ENCODE peak calls at places on chromosomes 13 and 19, in six cellular contexts. Z is ovary, O is endothelial cell of umbilical vein, I is breast epithelium, M is thyroid gland, P is Peyer's patch. X is an unnamed sample.

GRCh38 chr13:108827637-108828036 is 198.2 kb downstream of the MYO16 start:
- DNase-seq in Z (no peak), O (no peak), I (no peak), M (peak; percentile 27), P (no peak), X (no peak)

GRCh38 chr13:75481176-75482069 is 546 bp downstream of the TBC1D4 start:
- DNase-seq in Z (peak; percentile 72), O (peak; percentile 52), I (no peak), M (peak; percentile 36), P (peak; percentile 74), X (no peak)

GRCh38 chr13:33999830-34000605 is 182.1 kb downstream of the RFC3 start:
- DNase-seq in Z (no peak), O (no peak), I (no peak), M (peak; percentile 84), P (no peak), X (no peak)

GRCh38 chr19:3625996-3626472 is 556 bp downstream of the CACTIN start:
- DNase-seq in Z (no peak), O (no peak), I (no peak), M (no peak), P (no peak), X (no peak)

GRCh38 chr13:45554604-45555109 is 60.9 kb downstream of the ERICH6B start:
- DNase-seq in Z (no peak), O (no peak), I (no peak), M (no peak), P (no peak), X (no peak)

GRCh38 chr19:19341026-19341425 is 20.4 kb downstream of the MAU2 start:
- DNase-seq in Z (no peak), O (no peak), I (no peak), M (no peak), P (no peak), X (no peak)

GRCh38 chr19:18894254-18895037 is 1.5 kb downstream of the CERS1 start:
- DNase-seq in Z (no peak), O (no peak), I (no peak), M (no peak), P (no peak), X (no peak)

GRCh38 chr19:11499327-11499726 is 6.3 kb downstream of the ZNF653 start:
- DNase-seq in Z (no peak), O (no peak), I (no peak), M (no peak), P (no peak), X (no peak)

GRCh38 chr19:11444059-11444458 is 8.6 kb downstream of the PRKCSH start:
- DNase-seq in Z (no peak), O (no peak), I (no peak), M (no peak), P (no peak), X (no peak)

GRCh38 chr19:18202759-18203407 is 959 bp downstream of the RAB3A start:
- DNase-seq in Z (peak; percentile 85), O (no peak), I (no peak), M (peak; percentile 51), P (no peak), X (no peak)

GRCh38 chr13:28716511-28716910 is 2.3 kb downstream of the SLC46A3 start:
- DNase-seq in Z (no peak), O (peak; percentile 90), I (no peak), M (no peak), P (peak; percentile 64), X (no peak)

GRCh38 chr19:35959040-35959967 is 23.1 kb downstream of the LRFN3 start:
- DNase-seq in Z (no peak), O (no peak), I (no peak), M (peak; percentile 34), P (no peak), X (no peak)

GRCh38 chr13:31310356-31310755 is 110.6 kb downstream of the B3GLCT start:
- DNase-seq in Z (no peak), O (no peak), I (no peak), M (peak; percentile 4), P (no peak), X (no peak)

GRCh38 chr13:21395953-21396352 is 63.1 kb downstream of the ZDHHC20 start:
- DNase-seq in Z (no peak), O (no peak), I (no peak), M (no peak), P (no peak), X (no peak)

GRCh38 chr19:31066385-31066784 is 282.9 kb downstream of the TSHZ3 start:
- DNase-seq in Z (no peak), O (no peak), I (no peak), M (peak; percentile 32), P (no peak), X (no peak)

DNA sequence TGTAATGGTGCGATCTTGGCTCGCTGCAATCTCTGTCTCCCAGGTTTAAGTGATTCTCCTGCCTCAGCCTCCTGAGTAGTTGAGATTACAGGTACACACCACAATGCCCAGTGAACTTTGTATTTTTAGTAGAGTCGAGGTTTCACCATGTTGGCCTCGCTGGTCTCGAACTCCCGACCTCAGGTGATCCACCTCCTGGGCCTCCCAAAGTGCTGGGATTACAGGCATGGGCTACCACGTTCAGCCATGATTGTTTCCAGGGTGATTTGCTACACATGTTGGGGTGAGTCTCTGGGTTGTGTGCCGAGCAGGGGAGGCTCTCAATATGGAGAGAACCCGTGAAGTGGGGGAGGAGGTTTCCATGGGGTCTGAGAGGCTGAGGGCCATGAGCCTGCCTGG is 24.8 kb upstream of the CEACAM21 start:
- DNase-seq in Z (no peak), O (no peak), I (no peak), M (no peak), P (no peak), X (no peak)
- TF ChIP-seq POLR2A in Z (no peak), O (no peak), I (no peak), M (no peak), P (no peak), X (no peak)

GRCh38 chr13:60369242-60369641 is 27.8 kb upstream of the TDRD3 start:
- DNase-seq in Z (no peak), O (no peak), I (no peak), M (no peak), P (no peak), X (no peak)
- H3K4me3 ChIP-seq in Z (no peak overlapping the region), O (no peak overlapping the region), I (no peak overlapping the region), M (no peak overlapping the region), P (no peak overlapping the region), X (no peak overlapping the region)

DNA sequence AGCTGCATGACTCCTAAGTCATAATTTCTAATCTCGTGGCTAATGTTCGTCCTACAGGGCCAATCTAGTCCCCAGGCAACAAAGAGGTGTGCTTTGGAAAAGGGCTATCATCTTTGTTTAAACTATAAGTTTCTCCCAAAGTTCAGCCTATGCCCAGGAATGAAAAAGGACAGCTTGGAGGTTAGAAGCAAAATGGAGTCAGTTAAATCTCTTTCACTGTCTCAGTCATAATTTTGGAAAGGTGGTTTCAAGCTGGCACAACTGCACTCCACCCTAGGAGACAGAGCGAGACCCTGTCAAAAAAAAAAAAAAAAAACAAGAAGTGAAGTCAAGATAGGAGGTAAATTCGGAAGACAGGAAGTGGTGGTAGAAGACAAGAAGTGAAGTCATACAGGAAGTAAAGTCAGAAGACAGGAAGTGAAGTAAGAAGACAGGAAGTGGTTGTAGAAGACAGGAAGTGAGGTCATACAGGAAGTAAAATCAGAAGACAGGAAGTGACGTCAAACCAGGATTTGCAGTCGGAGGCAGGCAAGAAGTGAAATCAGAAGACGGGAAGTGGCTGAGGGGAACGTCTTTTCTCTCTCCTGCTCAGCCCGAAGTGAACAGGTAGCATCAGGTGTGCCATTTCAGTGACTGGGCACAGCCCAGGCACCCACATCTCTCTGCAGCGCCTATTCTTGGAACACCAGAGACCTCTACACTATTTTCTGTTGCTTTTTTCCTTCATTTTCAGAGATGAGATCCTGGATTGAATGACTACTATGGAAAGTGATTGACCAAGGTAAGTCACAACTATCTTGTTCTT is 32.2 kb downstream of the GP6 start:
- DNase-seq in Z (no peak), O (no peak), I (no peak), M (peak; percentile 31), P (no peak), X (no peak)
- TF ChIP-seq POLR2A in Z (no peak), O (no peak), I (no peak), M (peak; percentile 39), P (no peak), X (no peak)

GRCh38 chr13:74444161-74444571 is 310.0 kb upstream of the KLF12 start:
- DNase-seq in Z (no peak), O (no peak), I (no peak), M (no peak), P (no peak), X (no peak)
- H3K4me3 ChIP-seq in Z (no peak overlapping the region), O (no peak overlapping the region), I (no peak overlapping the region), M (no peak overlapping the region), P (no peak overlapping the region), X (no peak overlapping the region)